ENCODE peak calls at places on chromosomes 16 and 17, in eight cellular contexts. T is breast epithelium; Q is SW 1271; Y is T-helper 2 cell; V is activated naive CD4-positive, alpha-beta T cell; W is HTR-8/SVneo; X is NCI-H1417; M is HCT116. G is an unnamed sample.

GRCh38 chr16:85399583-85400284 is 213.4 kb upstream of the GSE1 start:
- DNase-seq in T (no peak), W (no peak), M (no peak), V (no peak), Y (no peak), X (peak), Q (no peak), G (peak)

GRCh38 chr17:5921919-5922318 is 148.3 kb upstream of the WSCD1 start:
- DNase-seq in X (no peak), M (peak), T (no peak), W (no peak), V (no peak), Q (peak), Y (no peak), G (no peak)

GRCh38 chr17:51846561-51846960 is 312.0 kb downstream of the CA10 start:
- DNase-seq in V (no peak), W (no peak), M (no peak), Y (no peak), Q (no peak), T (no peak), X (no peak), G (no peak)

GRCh38 chr16:73546351-73546845 is 498.5 kb upstream of the ZFHX3 start:
- DNase-seq in Q (no peak), W (no peak), M (no peak), Y (no peak), V (no peak), T (no peak), X (peak), G (no peak)

GRCh38 chr16:82509636-82510035 is 117.1 kb upstream of the CDH13 start:
- DNase-seq in T (no peak), M (no peak), V (no peak), Y (no peak), X (no peak), W (no peak), Q (no peak), G (no peak)

GRCh38 chr17:18026408-18026776 is 12.6 kb downstream of the ATPAF2 start:
- DNase-seq in V (no peak), X (no peak), T (no peak), W (no peak), M (no peak), Y (peak), Q (no peak), G (peak)

GRCh38 chr17:79835953-79836951 is 3.0 kb downstream of the CBX4 start:
- DNase-seq in M (peak), V (no peak), X (peak), Y (no peak), Q (no peak), W (no peak), T (peak), G (peak)

GRCh38 chr16:4176794-4177438 is 60.7 kb upstream of the ADCY9 start:
- DNase-seq in M (peak), W (peak), X (peak), Y (no peak), V (no peak), Q (no peak), T (no peak), G (no peak)

GRCh38 chr17:5391678-5392077 is 27.8 kb downstream of the NUP88 start:
- DNase-seq in W (no peak), Y (no peak), T (no peak), X (no peak), V (no peak), Q (no peak), M (no peak), G (no peak)

GRCh38 chr17:67392111-67392510 is 15.0 kb downstream of the PITPNC1 start:
- DNase-seq in T (no peak), M (no peak), Q (no peak), Y (no peak), V (no peak), X (no peak), W (no peak), G (no peak)

GRCh38 chr16:86931410-86931941 is 353.1 kb downstream of the FOXL1 start:
- DNase-seq in T (no peak), V (no peak), M (no peak), X (peak), W (peak), Y (no peak), Q (no peak), G (no peak)

GRCh38 chr17:38449364-38449763 is 21.1 kb downstream of the ARHGAP23 start:
- DNase-seq in Q (no peak), M (no peak), T (no peak), X (no peak), V (no peak), W (no peak), Y (no peak), G (no peak)

GRCh38 chr17:65079489-65079900 is 23.0 kb upstream of the GNA13 start:
- DNase-seq in X (no peak), Y (no peak), T (no peak), W (no peak), V (no peak), Q (no peak), M (no peak), G (no peak)

GRCh38 chr16:2152695-2153506 is 2.7 kb upstream of the TRAF7 start:
- DNase-seq in X (peak), W (no peak), V (no peak), Y (peak), Q (no peak), M (no peak), T (no peak), G (peak)

GRCh38 chr17:16976686-16977550 is 5.0 kb upstream of the TNFRSF13B start:
- DNase-seq in W (no peak), Y (no peak), X (no peak), M (no peak), Q (no peak), T (no peak), V (no peak), G (no peak)

GRCh38 chr17:7380855-7381683 is at the start of gene TNK1:
- DNase-seq in W (no peak), M (no peak), Y (no peak), Q (no peak), V (no peak), T (peak), X (peak), G (peak)

G was measured in left lung.